ENCODE peak calls at places on chromosomes 13 and 19, in nine cellular contexts. C is transverse colon; W is heart right ventricle; H is substantia nigra; Q is A549; T is CD8-positive, alpha-beta memory T cell; I is endodermal cell; Y is WERI-Rb-1; F is astrocyte. R is an unnamed sample.

GRCh38 chr13:47672982-47673670 is 327.9 kb downstream of the SUCLA2 start:
- DNase-seq in C (no peak), W (peak), H (no peak), Q (no peak), T (no peak), I (no peak), Y (no peak), F (peak), R (no peak)

GRCh38 chr13:64332048-64332447 is 2898.1 kb downstream of the PCDH9 start:
- DNase-seq in C (no peak), W (no peak), H (no peak), Q (no peak), T (no peak), I (no peak), Y (no peak), F (peak), R (no peak)

GRCh38 chr13:48078251-48078656 is 16.6 kb downstream of the MED4 start:
- DNase-seq in C (peak), W (no peak), H (no peak), Q (peak), T (no peak), I (peak), Y (no peak), F (no peak), R (peak)

GRCh38 chr19:53102701-53103140 is 501 bp downstream of the ZNF160 start:
- DNase-seq in C (peak), W (peak), H (no peak), Q (peak), T (peak), I (peak), Y (peak), F (peak), R (no peak)

GRCh38 chr13:93248627-93249047 is 22.0 kb downstream of the GPC6 start:
- DNase-seq in C (no peak), W (no peak), H (no peak), Q (peak), T (no peak), I (peak), Y (peak), F (peak), R (no peak)

GRCh38 chr13:66657165-66657895 is 572.8 kb downstream of the PCDH9 start:
- DNase-seq in C (no peak), W (peak), H (no peak), Q (peak), T (no peak), I (no peak), Y (no peak), F (peak), R (no peak)

GRCh38 chr13:112771877-112772538 is 82.2 kb downstream of the ATP11A start:
- DNase-seq in C (no peak), W (no peak), H (no peak), Q (no peak), T (no peak), I (no peak), Y (no peak), F (no peak), R (no peak)

GRCh38 chr13:31310781-31311180 is 111.0 kb downstream of the B3GLCT start:
- DNase-seq in C (no peak), W (peak), H (no peak), Q (no peak), T (no peak), I (no peak), Y (no peak), F (no peak), R (no peak)

GRCh38 chr13:113001251-113002140 is 32.5 kb downstream of the MCF2L start:
- DNase-seq in C (peak), W (no peak), H (no peak), Q (no peak), T (no peak), I (peak), Y (peak), F (peak), R (no peak)

GRCh38 chr13:67152123-67152522 is 78.0 kb downstream of the PCDH9 start:
- DNase-seq in C (no peak), W (no peak), H (no peak), Q (no peak), T (no peak), I (no peak), Y (no peak), F (no peak), R (no peak)

GRCh38 chr19:50318438-50318837 is 10.7 kb downstream of the KCNC3 start:
- DNase-seq in C (no peak), W (no peak), H (no peak), Q (no peak), T (no peak), I (no peak), Y (no peak), F (no peak), R (no peak)

GRCh38 chr19:50317115-50317514 is 12.1 kb downstream of the KCNC3 start:
- DNase-seq in C (no peak), W (no peak), H (no peak), Q (no peak), T (no peak), I (no peak), Y (no peak), F (no peak), R (no peak)

GRCh38 chr19:50313812-50314536 is 15.2 kb downstream of the KCNC3 start:
- DNase-seq in C (no peak), W (no peak), H (no peak), Q (no peak), T (no peak), I (peak), Y (no peak), F (no peak), R (no peak)

GRCh38 chr19:50314724-50315700 is 14.2 kb downstream of the KCNC3 start:
- DNase-seq in C (no peak), W (no peak), H (no peak), Q (no peak), T (no peak), I (peak), Y (no peak), F (no peak), R (no peak)

GRCh38 chr19:50315773-50316448 is 13.3 kb downstream of the KCNC3 start:
- DNase-seq in C (no peak), W (no peak), H (no peak), Q (peak), T (no peak), I (peak), Y (peak), F (no peak), R (no peak)
- H3K27ac ChIP-seq in C (no peak), W (no peak), H (no peak), Q (peak), T (no peak), I (no peak), Y (peak), F (no peak), R (no peak)

GRCh38 chr13:44396295-44396962 is 22.8 kb downstream of the SERP2 start:
- DNase-seq in C (no peak), W (no peak), H (no peak), Q (no peak), T (no peak), I (no peak), Y (no peak), F (no peak), R (no peak)
- H3K27ac ChIP-seq in C (peak), W (peak), H (no peak), Q (no peak), T (peak), I (peak), Y (peak), F (no peak), R (no peak)

DNA sequence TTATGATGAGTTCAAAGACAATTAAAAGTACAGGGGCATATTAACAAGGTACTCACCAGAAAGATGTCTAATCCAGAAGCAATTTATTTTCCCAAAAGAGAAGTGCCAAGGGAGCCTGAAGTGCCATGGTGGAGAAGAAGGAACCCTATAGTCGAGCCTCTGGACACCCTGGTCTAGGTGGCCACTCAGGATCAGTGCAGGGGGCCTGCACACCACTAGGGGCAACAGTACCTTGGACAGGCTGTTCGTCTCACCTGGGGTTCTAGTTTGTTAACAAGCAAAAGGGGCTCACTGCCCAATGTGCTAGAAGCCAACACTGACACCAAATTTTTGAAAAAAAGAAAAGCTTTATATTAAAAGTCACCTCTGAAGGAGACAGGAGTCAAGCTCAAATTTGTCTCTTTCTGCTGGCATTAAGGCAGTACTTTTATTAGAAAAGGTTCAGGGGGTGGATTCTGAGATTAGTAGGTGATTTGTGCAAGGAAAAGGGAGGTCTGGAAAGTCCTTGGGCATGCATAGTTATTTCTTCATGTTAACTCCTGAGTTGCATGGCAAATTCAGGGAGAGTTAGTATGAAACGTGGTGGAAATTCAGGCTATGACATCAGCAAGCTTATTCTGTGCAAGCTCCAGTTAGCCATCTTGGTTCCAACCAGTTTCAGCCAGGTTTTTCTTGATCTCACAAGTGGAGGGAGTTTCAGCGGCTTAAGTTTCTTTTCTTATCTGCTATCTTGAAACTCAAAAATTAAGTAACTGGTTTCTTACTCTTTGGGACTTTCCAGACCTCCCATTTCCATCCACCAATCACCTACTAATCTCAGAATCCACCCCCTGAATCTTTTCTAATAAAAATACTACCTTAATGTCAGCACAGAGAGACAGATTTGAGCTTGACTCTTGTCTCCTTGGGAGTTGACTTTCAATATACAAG is 884 bp upstream of the CBY2 start:
- DNase-seq in C (no peak), W (no peak), H (no peak), Q (no peak), T (no peak), I (no peak), Y (peak), F (no peak), R (peak)
- H3K27ac ChIP-seq in C (peak), W (no peak), H (no peak), Q (no peak), T (no peak), I (no peak), Y (no peak), F (no peak), R (peak)

DNA sequence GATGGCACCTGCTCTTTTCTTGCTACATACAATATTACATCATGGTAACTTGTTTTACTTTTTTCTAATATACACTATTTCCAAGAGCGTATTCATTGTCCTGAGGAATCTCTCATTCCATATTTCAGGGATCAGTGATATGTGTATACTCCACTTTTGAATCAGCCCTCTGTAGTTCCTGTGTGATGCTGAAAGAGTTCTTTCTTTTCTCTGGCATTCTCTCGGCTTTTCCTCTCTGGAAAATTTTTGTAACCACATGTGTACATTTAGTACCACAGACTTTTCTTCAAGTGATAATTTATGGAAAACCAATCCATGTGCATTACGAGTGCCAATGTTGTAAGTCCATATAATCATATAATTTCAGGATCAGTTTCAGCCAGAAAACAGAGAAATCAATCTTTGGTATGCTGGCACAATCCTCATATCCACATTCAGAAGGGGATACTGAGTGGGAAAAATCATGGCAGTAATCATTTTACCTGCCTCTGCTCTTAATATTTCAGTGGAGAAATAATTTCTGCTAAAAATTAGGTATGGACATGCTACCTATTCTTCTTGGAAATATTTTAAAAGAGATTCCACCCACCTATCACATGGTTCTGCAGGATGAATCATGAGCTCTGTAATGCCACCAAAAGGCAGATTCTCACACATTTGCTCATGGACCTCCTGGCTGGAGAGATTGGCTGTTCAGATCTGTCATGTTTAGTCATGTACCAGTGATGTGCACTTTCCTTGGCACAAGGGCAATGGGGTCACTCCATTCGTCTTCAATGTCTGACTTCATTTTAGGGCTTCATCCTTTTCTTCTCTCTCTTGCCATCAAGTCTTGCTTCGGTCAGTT is 102.0 kb upstream of the MBNL2 start:
- DNase-seq in C (no peak), W (no peak), H (no peak), Q (no peak), T (no peak), I (no peak), Y (no peak), F (peak), R (no peak)
- H3K27ac ChIP-seq in C (no peak), W (no peak), H (no peak), Q (peak), T (no peak), I (no peak), Y (no peak), F (no peak), R (no peak)

GRCh38 chr19:1170938-1171754 is 2.9 kb downstream of the SBNO2 start:
- DNase-seq in C (no peak), W (no peak), H (peak), Q (no peak), T (no peak), I (no peak), Y (no peak), F (no peak), R (no peak)

GRCh38 chr19:1169921-1170885 is 3.9 kb downstream of the SBNO2 start:
- DNase-seq in C (peak), W (no peak), H (no peak), Q (no peak), T (no peak), I (no peak), Y (no peak), F (peak), R (no peak)

GRCh38 chr19:1167687-1168561 is 6.1 kb downstream of the SBNO2 start:
- DNase-seq in C (no peak), W (no peak), H (no peak), Q (no peak), T (no peak), I (no peak), Y (no peak), F (no peak), R (no peak)

GRCh38 chr19:1168562-1168873 is 5.5 kb downstream of the SBNO2 start:
- DNase-seq in C (no peak), W (no peak), H (no peak), Q (no peak), T (no peak), I (no peak), Y (no peak), F (no peak), R (no peak)

DNA sequence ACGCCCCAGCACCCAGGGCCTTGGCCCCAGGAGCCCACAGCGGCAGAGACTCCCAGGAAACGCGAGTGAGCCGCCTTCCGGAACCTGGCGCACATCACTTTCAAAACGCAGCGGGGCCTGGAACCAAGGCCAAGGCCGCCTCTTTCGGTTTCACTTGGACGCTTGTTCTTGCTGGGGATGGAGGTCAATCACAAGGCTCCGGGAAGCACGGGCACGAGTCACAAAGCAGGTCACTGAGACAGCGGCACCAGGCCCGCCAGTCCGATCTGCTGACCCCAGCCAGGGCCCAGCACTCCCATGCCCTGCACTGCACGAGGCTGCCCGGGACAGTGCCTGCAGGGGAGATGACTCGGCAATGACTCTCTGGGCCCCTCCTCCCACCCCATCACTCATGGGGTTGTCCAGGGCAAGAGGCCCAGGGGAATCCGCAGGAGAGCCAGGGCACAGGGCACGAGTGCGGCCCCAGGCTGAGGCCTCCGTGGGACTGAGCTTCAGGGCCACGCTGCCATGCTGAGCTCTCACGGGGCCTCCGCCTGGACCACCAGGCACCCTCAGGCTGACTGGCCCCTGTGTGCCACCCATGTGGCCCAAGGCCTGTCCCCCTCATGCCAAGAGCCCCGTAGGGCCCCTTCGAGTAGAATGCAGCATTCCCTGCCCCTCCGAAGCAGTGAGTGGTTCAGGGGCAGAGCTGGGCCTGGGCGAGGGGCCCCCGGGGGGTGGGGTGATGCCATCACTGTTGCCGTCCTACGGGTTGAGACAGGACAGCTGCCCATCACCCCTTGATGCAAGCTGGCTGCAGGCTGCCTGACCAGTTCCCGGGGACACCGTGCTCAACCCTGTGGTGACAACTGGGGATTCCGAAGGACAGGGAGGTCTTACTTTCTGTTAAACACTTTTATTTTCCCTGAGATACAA is 4.9 kb downstream of the SBNO2 start:
- DNase-seq in C (no peak), W (no peak), H (no peak), Q (peak), T (no peak), I (no peak), Y (no peak), F (peak), R (no peak)
- H3K27ac ChIP-seq in C (peak), W (peak), H (no peak), Q (peak), T (no peak), I (peak), Y (no peak), F (peak), R (no peak)

DNA sequence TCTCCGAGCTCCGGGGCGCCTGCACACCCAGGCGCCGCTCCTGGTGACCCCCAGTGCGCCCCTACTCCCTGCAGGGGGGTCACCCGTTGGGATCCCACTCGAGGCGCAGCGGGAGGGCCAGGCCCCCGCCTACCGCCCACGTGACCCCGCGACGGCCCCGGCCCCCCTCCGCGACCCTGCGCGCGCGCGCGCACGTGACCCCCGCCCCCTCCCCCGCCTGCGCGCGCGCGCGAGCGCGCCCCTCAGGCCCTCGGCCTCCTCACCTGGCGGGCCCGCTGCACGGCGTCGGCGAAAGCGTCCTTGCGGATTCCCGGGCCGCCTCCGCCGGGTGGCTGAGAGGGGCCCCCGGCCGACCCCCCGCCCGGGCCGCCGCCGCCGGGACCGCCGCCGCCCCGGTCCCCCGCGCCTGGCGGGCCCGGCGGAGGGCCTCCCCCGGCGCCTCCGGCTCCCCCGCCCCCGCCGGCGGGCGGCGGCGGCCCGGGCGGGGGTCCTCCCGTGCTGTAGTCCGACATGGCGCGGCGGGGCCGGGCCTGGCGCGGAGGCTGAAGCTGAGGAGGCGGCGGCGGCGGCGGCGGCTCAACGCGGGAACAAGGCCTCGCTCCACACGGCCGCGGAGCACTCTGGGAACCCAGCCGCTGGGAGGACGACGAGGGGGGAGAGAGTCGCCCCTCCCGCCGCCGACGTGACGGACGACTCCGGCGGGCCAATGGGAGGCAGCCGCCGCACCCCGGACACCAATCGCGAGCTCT is at the start of gene KHSRP:
- DNase-seq in C (no peak), W (peak), H (no peak), Q (no peak), T (peak), I (no peak), Y (no peak), F (no peak), R (no peak)
- H3K27ac ChIP-seq in C (peak), W (peak), H (peak), Q (peak), T (peak), I (peak), Y (peak), F (peak), R (peak)